ENCODE peak calls at places on chromosomes 11 and 22, in six cellular contexts. E, J, I, L, R and V are unnamed samples.
A peak's percentile ranks its signal among the peaks of the same experiment; 100 is the strongest.

GRCh38 chr11:64537876-64538275 is 53.1 kb upstream of the SLC22A12 start:
- DNase-seq in E (peak; percentile 23), J (no peak), I (no peak), L (no peak), R (no peak), V (no peak)

GRCh38 chr22:26527167-26527566 is 14.9 kb upstream of the TFIP11 start:
- DNase-seq in E (no peak), J (no peak), I (no peak), L (no peak), R (no peak), V (no peak)

GRCh38 chr22:32799516-32799915 is 2.0 kb upstream of the TIMP3 start:
- DNase-seq in E (no peak), J (no peak), I (no peak), L (no peak), R (no peak), V (no peak)

GRCh38 chr11:111449696-111450479 is 62.3 kb downstream of the BTG4 start:
- DNase-seq in E (peak; percentile 57), J (no peak), I (no peak), L (no peak), R (peak; percentile 74), V (no peak)

GRCh38 chr11:32033491-32033890 is 57.4 kb upstream of the RCN1 start:
- DNase-seq in E (no peak), J (peak; percentile 37), I (no peak), L (no peak), R (no peak), V (no peak)

GRCh38 chr11:117022526-117022925 is 75.7 kb downstream of the SIK3 start:
- DNase-seq in E (no peak), J (no peak), I (no peak), L (peak; percentile 73), R (no peak), V (no peak)

GRCh38 chr22:44659140-44659539 is 42.9 kb upstream of the PRR5 start:
- DNase-seq in E (no peak), J (peak; percentile 71), I (no peak), L (no peak), R (no peak), V (peak; percentile 56)

GRCh38 chr22:49617264-49617663 is 210.4 kb downstream of the BRD1 start:
- DNase-seq in E (no peak), J (no peak), I (no peak), L (no peak), R (no peak), V (no peak)

GRCh38 chr11:113234888-113235287 is 79.5 kb upstream of the TTC12 start:
- DNase-seq in E (no peak), J (no peak), I (no peak), L (no peak), R (no peak), V (no peak)

GRCh38 chr22:20804650-20805049 is 30.7 kb downstream of the SERPIND1 start:
- DNase-seq in E (no peak), J (no peak), I (no peak), L (no peak), R (no peak), V (no peak)
- H3K4me3 ChIP-seq in E (no peak overlapping the region), J (no peak overlapping the region), I (no peak overlapping the region), L (no peak overlapping the region), R (no peak overlapping the region), V (no peak overlapping the region)

GRCh38 chr11:72222907-72223614 is 1.5 kb upstream of the INPPL1 start:
- DNase-seq in E (peak; percentile 96), J (peak; percentile 87), I (peak; percentile 96), L (peak; percentile 98), R (peak; percentile 98), V (peak; percentile 95)
- TF ChIP-seq CTCF in E (no peak), J (peak; percentile 28), I (peak; percentile 27), L (no peak), R (no peak), V (peak; percentile 15)

GRCh38 chr11:125168875-125169537 is 4.5 kb downstream of the PKNOX2 start:
- DNase-seq in E (no peak), J (no peak), I (no peak), L (no peak), R (peak; percentile 74), V (peak; percentile 45)

GRCh38 chr11:125171974-125172373 is 7.4 kb downstream of the PKNOX2 start:
- DNase-seq in E (no peak), J (no peak), I (no peak), L (no peak), R (peak; percentile 57), V (no peak)

GRCh38 chr11:125167954-125168821 is 3.6 kb downstream of the PKNOX2 start:
- DNase-seq in E (no peak), J (peak; percentile 93), I (peak; percentile 38), L (peak; percentile 45), R (peak; percentile 36), V (peak; percentile 73)

GRCh38 chr11:125170406-125171031 is 6.0 kb downstream of the PKNOX2 start:
- DNase-seq in E (no peak), J (no peak), I (no peak), L (no peak), R (peak; percentile 70), V (no peak)

GRCh38 chr11:125170001-125170405 is 5.5 kb downstream of the PKNOX2 start:
- DNase-seq in E (no peak), J (no peak), I (no peak), L (no peak), R (peak; percentile 62), V (no peak)
- H3K4me3 ChIP-seq in E (no peak overlapping the region), J (no peak overlapping the region), I (no peak overlapping the region), L (no peak overlapping the region), R (no peak overlapping the region), V (no peak overlapping the region)

GRCh38 chr11:33257897-33258630 is 883 bp downstream of the HIPK3 start:
- DNase-seq in E (peak; percentile 93), J (peak; percentile 89), I (peak; percentile 81), L (peak; percentile 85), R (peak; percentile 97), V (peak; percentile 95)
- TF ChIP-seq CTCF in E (no peak), J (no peak), I (peak; percentile 12), L (peak; percentile 34), R (no peak), V (peak; percentile 19)